ENCODE peak calls at places on chromosomes 16 and 17, in eight cellular contexts. A is T47D; V is CD8-positive, alpha-beta memory T cell; M is MCF 10A; K is NCI-H345; L is NCI-H748 treated with DMSO at 0.1 percent for 48 hours; E is T-helper 9 cell; N is fibroblast of mammary gland. X is an unnamed sample.

GRCh38 chr17:80261159-80261894 is 675 bp downstream of the RNF213 start:
- DNase-seq in A (peak; percentile 74), E (peak; percentile 47), V (peak; percentile 73), L (peak; percentile 43), N (peak; percentile 54), K (peak; percentile 77), M (peak; percentile 58), X (peak; percentile 83)

GRCh38 chr17:49523706-49524472 is 28.8 kb downstream of the NGFR start:
- DNase-seq in E (no peak), L (no peak), N (peak; percentile 2), M (peak; percentile 95), A (no peak), V (peak; percentile 21), K (no peak), X (peak; percentile 17)

GRCh38 chr17:54781389-54781788 is 119.3 kb upstream of the TOM1L1 start:
- DNase-seq in M (no peak), A (no peak), N (no peak), K (no peak), L (no peak), V (no peak), E (no peak), X (no peak)

GRCh38 chr16:2811703-2812471 is 5.2 kb upstream of the PRSS21 start:
- DNase-seq in A (no peak), N (no peak), V (no peak), M (no peak), K (no peak), E (no peak), L (no peak), X (no peak)

GRCh38 chr16:19555186-19555937 is at the start of gene VPS35L:
- DNase-seq in N (peak; percentile 98), L (peak; percentile 87), A (peak; percentile 79), K (peak; percentile 98), V (peak; percentile 96), M (peak; percentile 96), E (peak; percentile 95), X (peak; percentile 95)

GRCh38 chr16:49638696-49639629 is 216.9 kb downstream of the ZNF423 start:
- DNase-seq in N (no peak), K (no peak), E (no peak), M (no peak), L (no peak), V (no peak), A (no peak), X (no peak)

GRCh38 chr17:82241183-82241925 is 12.5 kb downstream of the SLC16A3 start:
- DNase-seq in L (no peak), N (peak; percentile 71), A (no peak), M (peak; percentile 96), E (no peak), K (no peak), V (no peak), X (no peak)

GRCh38 chr16:52497067-52497816 is 49.7 kb downstream of the TOX3 start:
- DNase-seq in E (no peak), V (no peak), N (no peak), M (peak; percentile 4), K (peak; percentile 85), L (peak; percentile 92), A (no peak), X (no peak)

GRCh38 chr17:72683506-72684404 is 408.7 kb downstream of the SLC39A11 start:
- DNase-seq in K (peak; percentile 71), E (no peak), N (peak; percentile 99), L (no peak), A (peak; percentile 89), V (no peak), M (peak; percentile 98), X (no peak)

GRCh38 chr16:85303354-85303883 is 191.1 kb upstream of the CIBAR2 start:
- DNase-seq in L (no peak), M (no peak), N (no peak), A (no peak), V (peak; percentile 59), E (peak; percentile 64), K (no peak), X (peak; percentile 55)

GRCh38 chr16:1991135-1991551 is 1.4 kb downstream of the SYNGR3 start:
- DNase-seq in A (no peak), V (peak; percentile 59), L (no peak), E (peak; percentile 49), N (no peak), M (no peak), K (no peak), X (peak; percentile 54)

GRCh38 chr17:73494955-73495349 is 149.3 kb downstream of the SDK2 start:
- DNase-seq in L (no peak), V (no peak), M (no peak), K (no peak), N (no peak), A (no peak), E (no peak), X (no peak)

GRCh38 chr17:8832711-8833352 is 33.7 kb upstream of the MFSD6L start:
- DNase-seq in E (no peak), N (no peak), V (no peak), M (peak; percentile 6), A (no peak), K (no peak), L (no peak), X (no peak)

GRCh38 chr16:67244387-67245188 is 2.7 kb downstream of the FHOD1 start:
- DNase-seq in L (no peak), E (peak; percentile 71), V (peak; percentile 67), K (no peak), M (peak; percentile 92), A (no peak), N (peak; percentile 94), X (peak; percentile 77)

GRCh38 chr16:88507231-88507743 is 54.2 kb downstream of the ZFPM1 start:
- DNase-seq in L (no peak), K (no peak), E (no peak), V (no peak), A (no peak), N (peak; percentile 2), M (peak; percentile 54), X (no peak)